ENCODE peak calls at places on chromosomes 1 and 21, in eight cellular contexts. F is HCT116, D is hepatocyte, L is mammary epithelial cell, I is endothelial cell of umbilical vein, M is fibroblast of lung, W is PC-3, V is astrocyte. S is an unnamed sample.

GRCh38 chr1:211606914-211607751 is 28.2 kb upstream of the SLC30A1 start:
- DNase-seq in F (no peak), D (no peak), L (no peak), I (no peak), M (peak; percentile 46), W (no peak), V (no peak), S (no peak)

GRCh38 chr1:193417945-193418744 is 231.7 kb upstream of the B3GALT2 start:
- DNase-seq in F (no peak), D (no peak), L (peak; percentile 14), I (peak; percentile 77), M (peak; percentile 61), W (no peak), V (peak; percentile 36), S (peak; percentile 16)

GRCh38 chr21:45365608-45366241 is 39.2 kb upstream of the COL18A1 start:
- DNase-seq in F (peak; percentile 67), D (peak; percentile 48), L (no peak), I (peak; percentile 42), M (peak; percentile 54), W (peak; percentile 52), V (peak; percentile 88), S (no peak)

GRCh38 chr1:29258189-29258973 is 22.1 kb downstream of the PTPRU start:
- DNase-seq in F (no peak), D (no peak), L (peak; percentile 46), I (no peak), M (no peak), W (no peak), V (no peak), S (no peak)

GRCh38 chr1:180218806-180219765 is 11.0 kb upstream of the LHX4 start:
- DNase-seq in F (no peak), D (no peak), L (no peak), I (no peak), M (no peak), W (no peak), V (no peak), S (no peak)

GRCh38 chr1:206932271-206932670 is 10.5 kb upstream of the FCMR start:
- DNase-seq in F (no peak), D (no peak), L (no peak), I (no peak), M (no peak), W (no peak), V (no peak), S (no peak)

GRCh38 chr21:19256934-19257660 is 853.5 kb upstream of the TMPRSS15 start:
- DNase-seq in F (no peak), D (no peak), L (no peak), I (no peak), M (no peak), W (no peak), V (no peak), S (no peak)

GRCh38 chr1:194658090-194658439 is 1471.7 kb upstream of the B3GALT2 start:
- DNase-seq in F (peak; percentile 42), D (no peak), L (peak; percentile 79), I (no peak), M (peak; percentile 51), W (peak; percentile 78), V (peak; percentile 84), S (no peak)

GRCh38 chr1:36586146-36586545 is 103.4 kb upstream of the CSF3R start:
- DNase-seq in F (no peak), D (no peak), L (no peak), I (no peak), M (no peak), W (no peak), V (no peak), S (no peak)

GRCh38 chr1:164155337-164155850 is 403.6 kb upstream of the PBX1 start:
- DNase-seq in F (no peak), D (peak; percentile 11), L (no peak), I (peak; percentile 18), M (no peak), W (no peak), V (no peak), S (no peak)

GRCh38 chr1:43522776-43523480 is 7.8 kb upstream of the PTPRF start:
- DNase-seq in F (peak; percentile 85), D (peak; percentile 90), L (peak; percentile 97), I (no peak), M (peak; percentile 58), W (peak; percentile 95), V (peak; percentile 78), S (no peak)

GRCh38 chr21:33751120-33751519 is 108.8 kb downstream of the ITSN1 start:
- DNase-seq in F (no peak), D (no peak), L (no peak), I (no peak), M (no peak), W (no peak), V (peak; percentile 18), S (no peak)

GRCh38 chr1:150847499-150848060 is 28.8 kb downstream of the ARNT start:
- DNase-seq in F (no peak), D (no peak), L (no peak), I (no peak), M (no peak), W (no peak), V (no peak), S (no peak)

GRCh38 chr1:169368406-169368769 is 393 bp downstream of the BLZF1 start:
- DNase-seq in F (no peak), D (peak; percentile 26), L (no peak), I (peak; percentile 51), M (no peak), W (peak; percentile 32), V (peak; percentile 10), S (peak; percentile 34)

GRCh38 chr21:36847189-36847588 is 119.3 kb downstream of the HLCS start:
- DNase-seq in F (no peak), D (peak; percentile 55), L (peak; percentile 75), I (peak; percentile 67), M (peak; percentile 79), W (peak; percentile 89), V (peak; percentile 72), S (no peak)

GRCh38 chr1:10793129-10793651 is 3.3 kb downstream of the CASZ1 start:
- DNase-seq in F (no peak), D (peak; percentile 54), L (peak; percentile 36), I (no peak), M (peak; percentile 29), W (peak; percentile 46), V (peak; percentile 15), S (peak; percentile 47)
- TF ChIP-seq EZH2 in F (no peak), D (no peak), L (no peak), I (no peak), M (no peak), W (no peak), V (no peak), S (peak; percentile 63)

GRCh38 chr21:35044128-35044527 is 5.0 kb downstream of the RUNX1 start:
- DNase-seq in F (no peak), D (no peak), L (no peak), I (no peak), M (no peak), W (no peak), V (no peak), S (no peak)
- H3K4me1 ChIP-seq in F (peaks cover 16% of the 10 kb centered on the region), D (peaks cover 31% of the 10 kb centered on the region), L (peaks cover 27% of the 10 kb centered on the region), I (peaks cover 28% of the 10 kb centered on the region), M (peaks cover 10% of the 10 kb centered on the region), W (peaks cover 34% of the 10 kb centered on the region), V (peaks cover 34% of the 10 kb centered on the region), S (peaks cover 77% of the 10 kb centered on the region)

GRCh38 chr1:243725075-243725474 is 125.0 kb downstream of the AKT3 start:
- DNase-seq in F (no peak), D (no peak), L (no peak), I (no peak), M (no peak), W (no peak), V (no peak), S (no peak)

GRCh38 chr1:243727503-243728191 is 122.4 kb downstream of the AKT3 start:
- DNase-seq in F (no peak), D (no peak), L (no peak), I (no peak), M (no peak), W (no peak), V (no peak), S (no peak)

GRCh38 chr1:243723458-243724043 is 126.5 kb downstream of the AKT3 start:
- DNase-seq in F (no peak), D (no peak), L (no peak), I (no peak), M (no peak), W (no peak), V (peak; percentile 12), S (no peak)

GRCh38 chr1:243726792-243727502 is 123.1 kb downstream of the AKT3 start:
- DNase-seq in F (no peak), D (no peak), L (no peak), I (no peak), M (no peak), W (no peak), V (no peak), S (no peak)

DNA sequence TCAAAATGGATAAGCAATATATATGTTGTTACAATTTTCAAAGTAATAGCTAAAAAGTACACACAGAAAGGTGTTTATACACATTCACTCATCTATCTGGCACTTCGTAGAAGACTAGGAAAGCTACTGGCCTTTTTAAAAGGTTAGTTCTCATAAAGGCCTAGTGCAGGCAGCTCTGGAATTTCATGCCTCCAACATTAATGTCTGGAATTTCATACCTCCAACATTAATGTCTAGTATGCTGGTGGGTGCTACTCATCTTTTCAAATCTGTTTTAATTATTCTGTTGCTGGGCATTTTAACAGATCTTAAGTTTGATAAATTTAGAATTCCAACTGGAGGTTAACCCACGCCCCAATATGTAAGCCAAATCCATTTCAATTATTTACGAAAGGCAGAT is 124.2 kb downstream of the AKT3 start:
- DNase-seq in F (no peak), D (no peak), L (no peak), I (no peak), M (no peak), W (no peak), V (peak; percentile 12), S (no peak)
- H3K4me2 ChIP-seq in F (no peak overlapping the region), D (no peak overlapping the region), L (no peak overlapping the region), I (no peak overlapping the region), M (no peak overlapping the region), W (no peak overlapping the region), V (no peak overlapping the region), S (no peak overlapping the region)

DNA sequence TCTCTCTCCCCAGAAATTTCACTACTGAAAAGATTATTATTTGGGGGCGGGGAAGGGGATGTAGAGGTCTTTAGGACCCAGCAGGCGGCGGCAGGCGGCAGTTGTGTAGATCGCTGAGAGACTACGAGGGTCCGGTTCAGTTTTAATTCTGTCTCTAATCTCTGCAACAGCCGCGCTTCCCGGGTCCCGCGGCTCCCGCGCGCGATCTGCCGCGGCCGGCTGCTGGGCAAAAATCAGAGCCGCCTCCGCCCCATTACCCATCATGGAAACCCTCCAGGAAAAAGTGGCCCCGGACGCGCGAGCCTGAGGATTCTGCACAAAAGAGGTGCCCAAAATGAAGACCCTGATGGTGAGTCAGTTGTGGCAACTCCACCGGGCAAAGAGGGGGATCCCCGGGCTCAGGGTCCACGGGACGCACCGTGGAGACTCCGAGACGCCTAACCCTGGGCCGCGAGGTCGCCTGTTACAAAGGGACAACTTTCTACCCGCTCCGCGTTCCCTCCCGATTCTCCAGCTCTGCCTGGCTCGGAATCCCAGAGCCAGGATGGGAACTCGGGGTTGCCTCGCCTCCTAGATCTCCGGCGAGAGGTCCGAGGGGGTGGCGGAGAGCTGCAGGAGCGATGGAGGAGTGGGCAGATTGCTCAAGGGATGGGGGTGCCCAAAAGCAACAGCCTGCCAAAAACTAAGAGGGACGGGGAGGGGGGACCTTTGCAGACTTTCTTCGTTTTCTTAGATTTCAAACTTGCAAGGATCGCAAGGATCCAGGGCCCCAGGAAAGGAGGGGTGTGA is at the start of gene ST6GALNAC5:
- DNase-seq in F (no peak), D (peak; percentile 42), L (peak; percentile 31), I (peak; percentile 7), M (peak; percentile 38), W (peak; percentile 16), V (no peak), S (no peak)
- TF ChIP-seq EZH2 in F (no peak), D (no peak), L (peak; percentile 30), I (no peak), M (peak; percentile 57), W (no peak), V (peak; percentile 9), S (no peak)